ENCODE peak calls at places on chromosomes 7 and 10, in four cellular contexts. O, L, R and T are unnamed samples.

GRCh38 chr10:124332426-124332825 is 86.3 kb downstream of the OAT start:
- DNase-seq in R (no peak), L (no peak), O (no peak), T (no peak)

GRCh38 chr10:119496282-119496681 is 46.2 kb downstream of the RGS10 start:
- DNase-seq in R (no peak), L (no peak), O (no peak), T (no peak)

GRCh38 chr7:123751816-123752215 is 3.0 kb upstream of the WASL start:
- DNase-seq in R (no peak), O (no peak), L (no peak), T (no peak)

GRCh38 chr10:88687853-88688467 is 18.1 kb upstream of the LIPK start:
- DNase-seq in R (peak; percentile 35), L (no peak), O (no peak), T (no peak)

GRCh38 chr10:69383485-69384089 is 33.1 kb downstream of the TACR2 start:
- DNase-seq in R (no peak), L (no peak), O (no peak), T (no peak)

GRCh38 chr7:74009719-74010118 is 18.3 kb upstream of the ELN start:
- DNase-seq in R (no peak), L (no peak), O (no peak), T (no peak)

GRCh38 chr7:129688503-129689222 is 77.1 kb downstream of the NRF1 start:
- DNase-seq in O (no peak), L (no peak), R (no peak), T (no peak)

GRCh38 chr7:11373546-11374142 is 400.0 kb downstream of the PHF14 start:
- DNase-seq in O (no peak), L (no peak), R (peak; percentile 22), T (no peak)

DNA sequence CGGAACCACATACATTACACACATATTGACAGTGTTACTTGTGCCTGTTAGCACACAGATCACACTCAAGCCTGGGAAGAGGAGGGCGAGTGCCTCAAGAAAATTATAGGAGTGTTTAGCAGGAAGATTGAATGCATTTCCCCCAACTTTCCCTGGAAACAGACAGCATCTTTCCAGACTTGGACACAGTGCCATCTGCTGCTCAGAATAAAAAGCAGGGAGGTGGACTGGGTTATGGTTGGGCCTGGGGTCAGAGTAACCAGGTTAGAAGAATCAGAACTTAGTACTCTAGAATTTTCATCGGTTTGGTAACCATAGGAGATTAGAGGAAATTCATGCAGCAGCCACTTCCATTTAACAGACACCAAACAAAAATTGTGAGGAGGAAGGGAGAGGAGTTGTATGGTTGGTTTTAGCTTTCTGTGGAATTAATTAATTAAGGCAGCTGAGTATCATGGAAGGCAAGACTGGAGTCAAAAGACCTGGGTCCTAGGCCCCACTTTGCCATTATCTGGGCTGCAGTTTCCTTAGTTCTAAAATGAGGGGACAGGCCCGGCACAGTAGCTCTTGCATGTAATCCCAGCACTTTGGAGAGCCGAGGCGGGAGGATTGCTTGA is 43.4 kb upstream of the OPTN start:
- DNase-seq in R (peak; percentile 49), L (no peak), O (no peak), T (no peak)
- TF ChIP-seq CTCF in R (peak; percentile 80), L (no peak), O (peak; percentile 28), T (peak; percentile 58)

DNA sequence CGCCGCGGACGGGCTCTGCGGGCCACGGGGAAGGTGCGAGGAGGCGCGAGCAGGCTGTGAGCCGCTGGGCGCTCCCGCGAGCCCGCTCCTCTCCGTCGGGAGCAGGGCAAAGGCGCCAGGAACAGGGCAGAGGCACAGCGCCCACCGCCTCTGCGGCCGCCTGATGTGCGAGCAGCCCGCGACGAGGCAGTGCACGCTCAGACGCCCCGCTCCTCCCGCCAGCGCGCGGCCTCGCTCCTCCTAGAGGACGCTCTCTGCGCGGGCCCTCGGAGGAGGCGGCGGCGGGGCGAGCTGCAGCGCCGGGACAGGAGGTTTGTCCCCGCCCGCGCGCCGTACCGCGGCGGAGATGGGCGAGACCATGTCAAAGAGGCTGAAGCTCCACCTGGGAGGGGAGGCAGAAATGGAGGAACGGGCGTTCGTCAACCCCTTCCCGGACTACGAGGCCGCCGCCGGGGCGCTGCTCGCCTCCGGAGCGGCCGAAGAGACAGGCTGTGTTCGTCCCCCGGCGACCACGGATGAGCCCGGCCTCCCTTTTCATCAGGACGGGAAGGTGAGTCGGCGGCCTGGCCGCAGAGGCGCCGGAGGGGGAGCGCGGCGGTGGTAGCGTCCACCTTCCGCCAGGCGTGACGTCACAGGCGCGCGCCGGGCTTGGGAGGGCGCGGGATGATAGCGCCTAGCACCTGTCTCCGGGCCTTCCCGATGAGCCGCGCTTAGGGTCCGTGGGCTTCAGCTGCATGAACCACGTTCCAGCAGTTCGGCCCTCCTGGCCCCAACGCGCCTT is 733 bp downstream of the LANCL2 start:
- DNase-seq in O (peak; percentile 95), L (peak; percentile 98), R (peak; percentile 99), T (peak; percentile 60)
- TF ChIP-seq CTCF in O (peak; percentile 36), L (no peak), R (no peak), T (no peak)

GRCh38 chr10:688287-688620 is 1.2 kb downstream of the DIP2C start:
- DNase-seq in R (no peak), L (no peak), O (no peak), T (no peak)
- TF ChIP-seq CTCF in R (no peak), L (no peak), O (no peak), T (no peak)

DNA sequence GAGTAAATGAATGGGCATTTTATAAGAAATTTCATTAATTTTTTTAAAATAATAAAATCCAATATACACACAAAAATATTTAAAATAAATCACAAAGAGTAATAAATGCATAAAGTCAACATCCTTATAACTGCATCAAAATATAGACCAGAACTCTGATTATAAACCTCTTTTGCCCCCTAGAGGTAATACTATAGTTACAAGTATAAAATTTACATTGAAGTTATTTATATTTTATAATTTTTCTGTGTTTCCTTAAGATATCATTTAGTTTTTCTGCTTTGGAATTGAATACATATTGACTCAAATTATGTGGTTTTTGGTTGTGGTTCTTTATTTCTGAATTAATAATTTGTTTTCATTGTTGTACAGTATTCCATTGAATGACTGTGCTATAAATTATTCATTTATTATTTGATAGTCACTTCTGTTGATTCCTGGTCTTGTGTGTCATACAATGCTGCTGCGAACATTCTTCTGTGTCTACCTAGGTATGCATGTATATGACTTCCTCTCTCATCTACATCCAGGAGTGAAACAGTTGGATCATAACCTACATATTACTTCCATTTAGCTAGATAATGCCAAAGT is 673.6 kb downstream of the IPMK start:
- DNase-seq in L (no peak), R (no peak), O (no peak), T (no peak)
- TF ChIP-seq CTCF in L (no peak), R (no peak), O (no peak), T (no peak)